ENCODE peak calls at places on chromosomes 6 and 20, in nine cellular contexts. D is IMR-90, W is psoas muscle, B is mammary epithelial cell, T is pancreas, L is cardiac muscle cell, N is transverse colon, U is heart right ventricle, P is hepatocyte. Q is an unnamed sample. For H3K27me3, the result is how much of the 10 kb centered on the place peaks cover.

GRCh38 chr20:4989570-4989969 is 11.7 kb downstream of the SLC23A2 start:
- DNase-seq in D (no peak), W (no peak), B (no peak), T (no peak), L (no peak), N (no peak), U (no peak), P (no peak), Q (no peak)

GRCh38 chr6:57173886-57174510 is 1.9 kb downstream of the BAG2 start:
- DNase-seq in D (peak), W (no peak), B (peak), T (no peak), L (no peak), N (no peak), U (no peak), P (peak), Q (no peak)

GRCh38 chr6:71139249-71139648 is 149.4 kb upstream of the OGFRL1 start:
- DNase-seq in D (peak), W (no peak), B (peak), T (no peak), L (no peak), N (no peak), U (no peak), P (no peak), Q (no peak)

GRCh38 chr6:13075491-13075845 is 252.9 kb downstream of the TBC1D7 start:
- DNase-seq in D (no peak), W (no peak), B (no peak), T (no peak), L (peak), N (no peak), U (no peak), P (no peak), Q (no peak)

GRCh38 chr6:160394654-160395035 is 46.5 kb downstream of the SLC22A3 start:
- DNase-seq in D (no peak), W (no peak), B (no peak), T (no peak), L (no peak), N (no peak), U (no peak), P (no peak), Q (no peak)

GRCh38 chr6:166351715-166352285 is 9.5 kb upstream of the SFT2D1 start:
- DNase-seq in D (no peak), W (no peak), B (peak), T (no peak), L (no peak), N (peak), U (no peak), P (peak), Q (no peak)

GRCh38 chr6:117270121-117270959 is 5.0 kb downstream of the VGLL2 start:
- DNase-seq in D (no peak), W (no peak), B (peak), T (peak), L (peak), N (no peak), U (peak), P (peak), Q (peak)

GRCh38 chr6:33207569-33208088 is 671 bp upstream of the RING1 start:
- DNase-seq in D (peak), W (peak), B (peak), T (peak), L (peak), N (peak), U (peak), P (peak), Q (peak)

GRCh38 chr20:46350201-46350985 is 42.1 kb upstream of the CDH22 start:
- DNase-seq in D (peak), W (no peak), B (peak), T (no peak), L (no peak), N (peak), U (no peak), P (peak), Q (no peak)

GRCh38 chr6:3687847-3688246 is 63.7 kb downstream of the PXDC1 start:
- DNase-seq in D (no peak), W (no peak), B (no peak), T (no peak), L (no peak), N (no peak), U (no peak), P (no peak), Q (no peak)

GRCh38 chr6:43219814-43220213 is 9.5 kb downstream of the DNPH1 start:
- DNase-seq in D (no peak), W (no peak), B (no peak), T (no peak), L (no peak), N (no peak), U (no peak), P (no peak), Q (no peak)

GRCh38 chr6:25404693-25405169 is 125.6 kb downstream of the CARMIL1 start:
- DNase-seq in D (no peak), W (no peak), B (no peak), T (no peak), L (no peak), N (peak), U (no peak), P (no peak), Q (no peak)

GRCh38 chr6:26270121-26270861 is 94.7 kb upstream of the BTN3A2 start:
- DNase-seq in D (no peak), W (no peak), B (no peak), T (no peak), L (peak), N (no peak), U (no peak), P (no peak), Q (no peak)

DNA sequence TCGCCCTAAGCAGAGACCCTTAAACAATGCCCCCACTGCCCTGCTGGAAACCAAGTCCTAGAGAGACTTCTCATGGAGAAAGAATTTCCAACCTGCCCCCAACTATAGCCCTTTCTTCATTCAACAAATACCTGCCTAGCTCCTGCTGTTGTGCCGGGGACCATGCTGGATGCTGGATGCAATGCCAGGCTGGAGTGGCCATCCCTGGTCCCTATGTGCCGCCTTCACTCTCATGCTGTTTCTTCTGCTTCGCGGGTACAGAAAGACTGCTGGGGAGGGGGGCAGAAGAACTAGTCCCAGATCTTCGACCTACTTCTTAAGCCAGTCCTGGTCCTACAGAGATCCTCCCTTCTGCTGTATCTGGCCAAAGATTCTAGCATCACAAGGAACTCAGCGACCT is 3.4 kb downstream of the MDGA1 start:
- DNase-seq in D (no peak), W (no peak), B (no peak), T (no peak), L (no peak), N (no peak), U (no peak), P (no peak), Q (no peak)
- H3K27me3 ChIP-seq in D (under half), W (under half), B (under half), T (under half), L (half or more), N (half or more), U (under half), P (under half), Q (under half)

GRCh38 chr6:109449789-109450673 is 5.5 kb downstream of the MICAL1 start:
- DNase-seq in D (no peak), W (no peak), B (no peak), T (no peak), L (no peak), N (peak), U (no peak), P (no peak), Q (no peak)

GRCh38 chr6:109451376-109451775 is 4.2 kb downstream of the MICAL1 start:
- DNase-seq in D (no peak), W (no peak), B (no peak), T (no peak), L (no peak), N (no peak), U (no peak), P (no peak), Q (no peak)

GRCh38 chr6:109452181-109452580 is 3.4 kb downstream of the MICAL1 start:
- DNase-seq in D (no peak), W (no peak), B (no peak), T (no peak), L (no peak), N (no peak), U (no peak), P (no peak), Q (no peak)

GRCh38 chr6:109449064-109449788 is 6.3 kb downstream of the MICAL1 start:
- DNase-seq in D (no peak), W (no peak), B (no peak), T (peak), L (no peak), N (no peak), U (no peak), P (no peak), Q (no peak)

GRCh38 chr6:109450801-109451200 is 4.8 kb downstream of the MICAL1 start:
- DNase-seq in D (no peak), W (no peak), B (no peak), T (no peak), L (no peak), N (no peak), U (no peak), P (no peak), Q (no peak)
- H3K4me3 ChIP-seq in D (no peak), W (no peak), B (no peak), T (no peak), L (no peak), N (no peak), U (no peak), P (no peak), Q (no peak)

GRCh38 chr6:142323377-142323776 is 21.6 kb downstream of the ADGRG6 start:
- DNase-seq in D (no peak), W (no peak), B (peak), T (no peak), L (no peak), N (no peak), U (no peak), P (peak), Q (no peak)
- H3K27ac ChIP-seq in D (no peak), W (no peak), B (no peak), T (no peak), L (no peak), N (peak), U (no peak), P (peak), Q (no peak)

GRCh38 chr20:51022227-51022802 is 592 bp downstream of the KCNG1 start:
- DNase-seq in D (no peak), W (no peak), B (peak), T (no peak), L (peak), N (no peak), U (no peak), P (no peak), Q (no peak)

GRCh38 chr20:51022803-51023616 is at the start of gene KCNG1:
- DNase-seq in D (peak), W (peak), B (peak), T (peak), L (peak), N (peak), U (peak), P (peak), Q (peak)

GRCh38 chr20:51023617-51024155 is 779 bp upstream of the KCNG1 start:
- DNase-seq in D (no peak), W (no peak), B (no peak), T (no peak), L (no peak), N (no peak), U (no peak), P (no peak), Q (peak)

GRCh38 chr20:51026317-51026716 is 3.4 kb upstream of the KCNG1 start:
- DNase-seq in D (no peak), W (no peak), B (no peak), T (no peak), L (no peak), N (no peak), U (no peak), P (no peak), Q (no peak)

DNA sequence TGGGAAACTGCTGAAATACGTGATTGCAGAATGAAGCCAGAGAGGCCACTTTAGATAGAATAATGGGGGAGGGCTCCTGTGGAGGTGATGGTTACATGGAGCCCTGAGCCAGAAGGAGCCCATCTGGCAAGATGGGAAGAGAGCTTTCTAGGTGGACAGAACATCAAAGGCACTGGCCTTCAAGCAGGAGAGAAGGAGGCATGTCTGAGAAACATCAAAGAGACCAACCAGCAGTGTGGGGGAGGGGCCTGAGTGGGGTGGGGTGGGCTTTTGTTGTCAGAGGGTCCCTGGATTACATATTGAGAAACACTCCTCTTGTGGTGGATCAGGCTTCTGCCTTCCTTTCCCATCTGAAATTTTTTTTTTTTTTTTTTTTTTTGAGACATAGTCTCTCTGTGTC is 1.9 kb upstream of the KCNG1 start:
- DNase-seq in D (no peak), W (no peak), B (no peak), T (no peak), L (no peak), N (no peak), U (no peak), P (no peak), Q (no peak)
- H3K27me3 ChIP-seq in D (under half), W (half or more), B (under half), T (under half), L (under half), N (half or more), U (half or more), P (half or more), Q (under half)

DNA sequence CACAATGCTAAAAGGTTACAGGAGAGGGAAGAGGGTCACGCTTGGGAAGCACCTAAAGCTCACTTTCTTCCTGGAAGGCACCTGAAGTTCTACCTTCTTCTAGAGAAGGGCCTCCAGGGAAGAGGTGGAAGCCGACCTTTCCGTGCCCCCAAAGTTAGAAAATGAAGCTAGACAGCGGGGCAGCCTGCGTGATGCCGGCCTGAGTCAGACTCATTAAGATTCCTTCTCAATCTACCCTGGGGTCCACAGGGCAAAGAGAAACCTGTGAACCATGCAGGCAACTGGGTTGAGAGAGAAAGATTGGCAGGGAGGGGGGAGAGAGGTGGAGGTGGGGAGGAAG is 54.8 kb upstream of the CCDC167 start:
- DNase-seq in D (peak), W (no peak), B (peak), T (no peak), L (no peak), N (no peak), U (no peak), P (no peak), Q (no peak)
- H3K4me3 ChIP-seq in D (no peak), W (no peak), B (no peak), T (no peak), L (no peak), N (no peak), U (no peak), P (no peak), Q (no peak)

DNA sequence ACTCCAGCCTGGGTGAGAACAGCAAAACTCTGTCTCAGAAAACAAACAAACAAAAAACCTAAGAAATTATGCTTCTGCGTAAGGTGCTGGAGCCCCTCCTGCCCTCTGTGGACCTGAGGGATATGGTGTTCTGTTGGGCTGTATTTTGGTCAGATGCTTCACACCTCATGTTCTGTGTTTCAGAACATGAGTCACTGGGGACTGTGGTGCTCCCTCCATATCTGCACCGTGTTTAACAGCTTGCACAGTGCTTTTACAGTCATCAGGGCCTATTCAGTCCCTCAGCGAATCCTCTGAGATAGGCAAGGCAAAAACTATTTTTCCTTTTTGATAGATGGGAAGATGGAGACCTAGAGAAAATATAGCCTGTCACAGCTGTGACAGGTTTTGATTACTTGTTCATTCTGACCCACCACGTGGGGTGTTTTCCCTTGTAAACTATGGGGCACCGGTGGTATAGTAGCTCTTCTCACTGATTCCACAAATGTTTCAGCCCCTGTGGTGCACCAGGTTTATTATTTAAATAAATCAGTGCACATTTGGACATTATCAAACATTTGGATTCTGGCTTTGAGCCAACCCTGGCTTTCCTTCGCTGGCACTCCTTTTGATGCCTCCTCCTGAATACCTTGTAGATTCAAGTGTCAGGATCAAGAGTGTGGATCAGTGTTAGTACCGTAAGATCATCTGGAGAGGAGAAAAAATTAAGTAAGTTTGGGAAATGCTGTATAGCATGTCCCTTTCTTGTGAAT is 9.6 kb downstream of the TTPAL start:
- DNase-seq in D (no peak), W (no peak), B (no peak), T (no peak), L (no peak), N (no peak), U (no peak), P (no peak), Q (no peak)
- H3K27ac ChIP-seq in D (no peak), W (no peak), B (no peak), T (no peak), L (no peak), N (no peak), U (no peak), P (no peak), Q (no peak)